ENCODE peak calls at places on chromosomes 16 and 17, in four cellular contexts. One of them, this sample, is unnamed.

GRCh38 chr17:13362341-13363122 is 239.2 kb downstream of the HS3ST3A1 start:
- DNase-seq in activated T-helper 1 cell treated with anti-CD3 and anti-CD28 coated beads, Interleukin-12 subunit alpha, Interleukin-12 subunit beta, Interleukin-2, Interleukin-4 antibody, amounts not matched to agents 30 ng/mL and 10 ng/mL and 1 ng/mL, durations not matched to agents 14 hours and 24 hours and 36 hours: no peak
- DNase-seq in EL: peak
- DNase-seq in pulmonary artery endothelial cell: no peak
- DNase-seq in this sample: no peak

GRCh38 chr16:85202631-85203461 is 90.6 kb upstream of the CIBAR2 start:
- DNase-seq in activated T-helper 1 cell treated with anti-CD3 and anti-CD28 coated beads, Interleukin-12 subunit alpha, Interleukin-12 subunit beta, Interleukin-2, Interleukin-4 antibody, amounts not matched to agents 30 ng/mL and 10 ng/mL and 1 ng/mL, durations not matched to agents 14 hours and 24 hours and 36 hours: no peak
- DNase-seq in EL: peak
- DNase-seq in pulmonary artery endothelial cell: no peak
- DNase-seq in this sample: peak

GRCh38 chr16:24562811-24563210 is 23.4 kb downstream of the RBBP6 start:
- DNase-seq in activated T-helper 1 cell treated with anti-CD3 and anti-CD28 coated beads, Interleukin-12 subunit alpha, Interleukin-12 subunit beta, Interleukin-2, Interleukin-4 antibody, amounts not matched to agents 30 ng/mL and 10 ng/mL and 1 ng/mL, durations not matched to agents 14 hours and 24 hours and 36 hours: no peak
- DNase-seq in EL: no peak
- DNase-seq in pulmonary artery endothelial cell: no peak
- DNase-seq in this sample: no peak

GRCh38 chr16:3458852-3459361 is 15.4 kb downstream of the NAA60 start:
- DNase-seq in activated T-helper 1 cell treated with anti-CD3 and anti-CD28 coated beads, Interleukin-12 subunit alpha, Interleukin-12 subunit beta, Interleukin-2, Interleukin-4 antibody, amounts not matched to agents 30 ng/mL and 10 ng/mL and 1 ng/mL, durations not matched to agents 14 hours and 24 hours and 36 hours: no peak
- DNase-seq in EL: peak
- DNase-seq in pulmonary artery endothelial cell: no peak
- DNase-seq in this sample: no peak

GRCh38 chr17:15886221-15886620 is 58.7 kb upstream of the ADORA2B start:
- DNase-seq in activated T-helper 1 cell treated with anti-CD3 and anti-CD28 coated beads, Interleukin-12 subunit alpha, Interleukin-12 subunit beta, Interleukin-2, Interleukin-4 antibody, amounts not matched to agents 30 ng/mL and 10 ng/mL and 1 ng/mL, durations not matched to agents 14 hours and 24 hours and 36 hours: no peak
- DNase-seq in EL: no peak
- DNase-seq in pulmonary artery endothelial cell: no peak
- DNase-seq in this sample: no peak

GRCh38 chr16:49589721-49590120 is 216.1 kb downstream of the C16orf78 start:
- DNase-seq in activated T-helper 1 cell treated with anti-CD3 and anti-CD28 coated beads, Interleukin-12 subunit alpha, Interleukin-12 subunit beta, Interleukin-2, Interleukin-4 antibody, amounts not matched to agents 30 ng/mL and 10 ng/mL and 1 ng/mL, durations not matched to agents 14 hours and 24 hours and 36 hours: no peak
- DNase-seq in EL: no peak
- DNase-seq in pulmonary artery endothelial cell: no peak
- DNase-seq in this sample: no peak

GRCh38 chr16:4505356-4506153 is 29.4 kb downstream of the HMOX2 start:
- DNase-seq in activated T-helper 1 cell treated with anti-CD3 and anti-CD28 coated beads, Interleukin-12 subunit alpha, Interleukin-12 subunit beta, Interleukin-2, Interleukin-4 antibody, amounts not matched to agents 30 ng/mL and 10 ng/mL and 1 ng/mL, durations not matched to agents 14 hours and 24 hours and 36 hours: peak
- DNase-seq in EL: no peak
- DNase-seq in pulmonary artery endothelial cell: no peak
- DNase-seq in this sample: no peak

GRCh38 chr17:57158296-57158695 is 73.2 kb downstream of the AKAP1 start:
- DNase-seq in activated T-helper 1 cell treated with anti-CD3 and anti-CD28 coated beads, Interleukin-12 subunit alpha, Interleukin-12 subunit beta, Interleukin-2, Interleukin-4 antibody, amounts not matched to agents 30 ng/mL and 10 ng/mL and 1 ng/mL, durations not matched to agents 14 hours and 24 hours and 36 hours: no peak
- DNase-seq in EL: no peak
- DNase-seq in pulmonary artery endothelial cell: no peak
- DNase-seq in this sample: no peak

GRCh38 chr17:40209404-40210093 is 9.6 kb upstream of the WIPF2 start:
- DNase-seq in activated T-helper 1 cell treated with anti-CD3 and anti-CD28 coated beads, Interleukin-12 subunit alpha, Interleukin-12 subunit beta, Interleukin-2, Interleukin-4 antibody, amounts not matched to agents 30 ng/mL and 10 ng/mL and 1 ng/mL, durations not matched to agents 14 hours and 24 hours and 36 hours: no peak
- DNase-seq in EL: peak
- DNase-seq in pulmonary artery endothelial cell: no peak
- DNase-seq in this sample: no peak

GRCh38 chr16:48282636-48283263 is 35.4 kb upstream of the ABCC11 start:
- DNase-seq in activated T-helper 1 cell treated with anti-CD3 and anti-CD28 coated beads, Interleukin-12 subunit alpha, Interleukin-12 subunit beta, Interleukin-2, Interleukin-4 antibody, amounts not matched to agents 30 ng/mL and 10 ng/mL and 1 ng/mL, durations not matched to agents 14 hours and 24 hours and 36 hours: no peak
- DNase-seq in EL: no peak
- DNase-seq in pulmonary artery endothelial cell: no peak
- DNase-seq in this sample: no peak

GRCh38 chr16:56362706-56363105 is 62.6 kb downstream of the AMFR start:
- DNase-seq in activated T-helper 1 cell treated with anti-CD3 and anti-CD28 coated beads, Interleukin-12 subunit alpha, Interleukin-12 subunit beta, Interleukin-2, Interleukin-4 antibody, amounts not matched to agents 30 ng/mL and 10 ng/mL and 1 ng/mL, durations not matched to agents 14 hours and 24 hours and 36 hours: no peak
- DNase-seq in EL: no peak
- DNase-seq in pulmonary artery endothelial cell: no peak
- DNase-seq in this sample: no peak

GRCh38 chr16:13873835-13874438 is 46.0 kb upstream of the ERCC4 start:
- DNase-seq in activated T-helper 1 cell treated with anti-CD3 and anti-CD28 coated beads, Interleukin-12 subunit alpha, Interleukin-12 subunit beta, Interleukin-2, Interleukin-4 antibody, amounts not matched to agents 30 ng/mL and 10 ng/mL and 1 ng/mL, durations not matched to agents 14 hours and 24 hours and 36 hours: no peak
- DNase-seq in EL: peak
- DNase-seq in pulmonary artery endothelial cell: no peak
- DNase-seq in this sample: peak

GRCh38 chr17:77909816-77910215 is 48.7 kb upstream of the TNRC6C start:
- DNase-seq in activated T-helper 1 cell treated with anti-CD3 and anti-CD28 coated beads, Interleukin-12 subunit alpha, Interleukin-12 subunit beta, Interleukin-2, Interleukin-4 antibody, amounts not matched to agents 30 ng/mL and 10 ng/mL and 1 ng/mL, durations not matched to agents 14 hours and 24 hours and 36 hours: no peak
- DNase-seq in EL: no peak
- DNase-seq in pulmonary artery endothelial cell: no peak
- DNase-seq in this sample: no peak

GRCh38 chr17:78344666-78345065 is 15.2 kb downstream of the SOCS3 start:
- DNase-seq in activated T-helper 1 cell treated with anti-CD3 and anti-CD28 coated beads, Interleukin-12 subunit alpha, Interleukin-12 subunit beta, Interleukin-2, Interleukin-4 antibody, amounts not matched to agents 30 ng/mL and 10 ng/mL and 1 ng/mL, durations not matched to agents 14 hours and 24 hours and 36 hours: no peak
- DNase-seq in EL: no peak
- DNase-seq in pulmonary artery endothelial cell: no peak
- DNase-seq in this sample: no peak

GRCh38 chr16:90041896-90042473 is 22.7 kb upstream of the DBNDD1 start:
- DNase-seq in activated T-helper 1 cell treated with anti-CD3 and anti-CD28 coated beads, Interleukin-12 subunit alpha, Interleukin-12 subunit beta, Interleukin-2, Interleukin-4 antibody, amounts not matched to agents 30 ng/mL and 10 ng/mL and 1 ng/mL, durations not matched to agents 14 hours and 24 hours and 36 hours: no peak
- DNase-seq in EL: no peak
- DNase-seq in pulmonary artery endothelial cell: no peak
- DNase-seq in this sample: no peak

GRCh38 chr17:4948997-4949320 is 629 bp upstream of the PFN1 start:
- DNase-seq in activated T-helper 1 cell treated with anti-CD3 and anti-CD28 coated beads, Interleukin-12 subunit alpha, Interleukin-12 subunit beta, Interleukin-2, Interleukin-4 antibody, amounts not matched to agents 30 ng/mL and 10 ng/mL and 1 ng/mL, durations not matched to agents 14 hours and 24 hours and 36 hours: peak
- DNase-seq in EL: peak
- DNase-seq in pulmonary artery endothelial cell: no peak
- DNase-seq in this sample: peak

GRCh38 chr17:76867578-76868175 is 527 bp upstream of the MGAT5B start:
- DNase-seq in activated T-helper 1 cell treated with anti-CD3 and anti-CD28 coated beads, Interleukin-12 subunit alpha, Interleukin-12 subunit beta, Interleukin-2, Interleukin-4 antibody, amounts not matched to agents 30 ng/mL and 10 ng/mL and 1 ng/mL, durations not matched to agents 14 hours and 24 hours and 36 hours: no peak
- DNase-seq in EL: peak
- DNase-seq in pulmonary artery endothelial cell: no peak
- DNase-seq in this sample: peak

This sample was measured in GM23338.